ENCODE peak calls at places on chromosomes 2 and 18, in eight cellular contexts. One of them, this sample, is unnamed. For H3K9me3, the result is how much of the 10 kb centered on the place peaks cover.

GRCh38 chr2:60629263-60629662 is 75.8 kb upstream of the BCL11A start:
- DNase-seq in IMR-90: no peak
- DNase-seq in K562: no peak
- DNase-seq in neuronal stem cell: no peak
- DNase-seq in SK-N-MC: no peak
- DNase-seq in SK-N-SH: no peak
- DNase-seq in neural progenitor cell: no peak
- DNase-seq in GM23248: no peak
- DNase-seq in this sample: no peak

GRCh38 chr18:13608791-13609552 is 117.4 kb downstream of the FAM210A start:
- DNase-seq in GM23248: no peak
- DNase-seq in neural progenitor cell: no peak
- DNase-seq in SK-N-MC: no peak
- DNase-seq in SK-N-SH: no peak
- DNase-seq in K562: no peak
- DNase-seq in IMR-90: no peak
- DNase-seq in neuronal stem cell: no peak
- DNase-seq in this sample: no peak

GRCh38 chr2:235026137-235026536 is 74.3 kb downstream of the SH3BP4 start:
- DNase-seq in K562: no peak
- DNase-seq in IMR-90: peak
- DNase-seq in SK-N-SH: no peak
- DNase-seq in neuronal stem cell: no peak
- DNase-seq in SK-N-MC: no peak
- DNase-seq in GM23248: peak
- DNase-seq in neural progenitor cell: no peak
- DNase-seq in this sample: peak

GRCh38 chr2:84741182-84741822 is 139.6 kb downstream of the TRABD2A start:
- DNase-seq in SK-N-MC: no peak
- DNase-seq in neural progenitor cell: peak
- DNase-seq in SK-N-SH: peak
- DNase-seq in GM23248: peak
- DNase-seq in neuronal stem cell: no peak
- DNase-seq in IMR-90: peak
- DNase-seq in K562: peak
- DNase-seq in this sample: peak

GRCh38 chr18:6269933-6270332 is 144.8 kb downstream of the L3MBTL4 start:
- DNase-seq in IMR-90: no peak
- DNase-seq in neural progenitor cell: no peak
- DNase-seq in SK-N-SH: no peak
- DNase-seq in SK-N-MC: no peak
- DNase-seq in K562: no peak
- DNase-seq in GM23248: no peak
- DNase-seq in neuronal stem cell: no peak
- DNase-seq in this sample: no peak

GRCh38 chr2:102122115-102122514 is 20.4 kb upstream of the IL1R1 start:
- DNase-seq in K562: no peak
- DNase-seq in neuronal stem cell: no peak
- DNase-seq in GM23248: peak
- DNase-seq in IMR-90: peak
- DNase-seq in SK-N-SH: no peak
- DNase-seq in neural progenitor cell: no peak
- DNase-seq in SK-N-MC: no peak
- DNase-seq in this sample: no peak

GRCh38 chr2:60739156-60739555 is 16.9 kb upstream of the PAPOLG start:
- DNase-seq in SK-N-MC: no peak
- DNase-seq in neural progenitor cell: no peak
- DNase-seq in GM23248: no peak
- DNase-seq in neuronal stem cell: no peak
- DNase-seq in IMR-90: no peak
- DNase-seq in K562: no peak
- DNase-seq in SK-N-SH: no peak
- DNase-seq in this sample: peak

GRCh38 chr2:68925298-68925885 is 27.3 kb downstream of the GKN2 start:
- DNase-seq in K562: peak
- DNase-seq in GM23248: peak
- DNase-seq in SK-N-SH: peak
- DNase-seq in SK-N-MC: peak
- DNase-seq in neural progenitor cell: peak
- DNase-seq in neuronal stem cell: peak
- DNase-seq in IMR-90: peak
- DNase-seq in this sample: peak

GRCh38 chr2:200302940-200303727 is 3.4 kb upstream of the SPATS2L start:
- DNase-seq in IMR-90: peak
- DNase-seq in GM23248: peak
- DNase-seq in SK-N-SH: no peak
- DNase-seq in neural progenitor cell: no peak
- DNase-seq in SK-N-MC: no peak
- DNase-seq in neuronal stem cell: no peak
- DNase-seq in K562: no peak
- DNase-seq in this sample: no peak

GRCh38 chr2:27303093-27304025 is 4.9 kb downstream of the UCN start:
- DNase-seq in IMR-90: peak
- DNase-seq in SK-N-SH: peak
- DNase-seq in SK-N-MC: peak
- DNase-seq in K562: peak
- DNase-seq in GM23248: peak
- DNase-seq in neuronal stem cell: no peak
- DNase-seq in neural progenitor cell: peak
- DNase-seq in this sample: peak

GRCh38 chr2:143604172-143604571 is 475.0 kb downstream of the ARHGAP15 start:
- DNase-seq in neural progenitor cell: no peak
- DNase-seq in GM23248: no peak
- DNase-seq in neuronal stem cell: no peak
- DNase-seq in SK-N-MC: no peak
- DNase-seq in IMR-90: no peak
- DNase-seq in K562: no peak
- DNase-seq in SK-N-SH: no peak
- DNase-seq in this sample: no peak

GRCh38 chr2:137249463-137249862 is 484.1 kb downstream of the THSD7B start:
- DNase-seq in SK-N-SH: peak
- DNase-seq in K562: no peak
- DNase-seq in SK-N-MC: no peak
- DNase-seq in GM23248: no peak
- DNase-seq in neural progenitor cell: no peak
- DNase-seq in neuronal stem cell: no peak
- DNase-seq in IMR-90: no peak
- DNase-seq in this sample: no peak

GRCh38 chr2:197113221-197113831 is 186.8 kb upstream of the PGAP1 start:
- DNase-seq in SK-N-MC: no peak
- DNase-seq in neural progenitor cell: peak
- DNase-seq in SK-N-SH: peak
- DNase-seq in K562: peak
- DNase-seq in neuronal stem cell: no peak
- DNase-seq in GM23248: peak
- DNase-seq in IMR-90: peak
- DNase-seq in this sample: no peak

GRCh38 chr18:23331091-23331920 is 121.8 kb upstream of the RIOK3 start:
- DNase-seq in neuronal stem cell: no peak
- DNase-seq in SK-N-SH: no peak
- DNase-seq in neural progenitor cell: no peak
- DNase-seq in SK-N-MC: no peak
- DNase-seq in K562: no peak
- DNase-seq in IMR-90: no peak
- DNase-seq in GM23248: no peak
- DNase-seq in this sample: peak

GRCh38 chr2:170525566-170525900 is 189.6 kb upstream of the SP5 start:
- DNase-seq in K562: peak
- DNase-seq in GM23248: peak
- DNase-seq in SK-N-MC: no peak
- DNase-seq in IMR-90: peak
- DNase-seq in neural progenitor cell: no peak
- DNase-seq in neuronal stem cell: no peak
- DNase-seq in SK-N-SH: no peak
- DNase-seq in this sample: peak

GRCh38 chr2:205994344-205994743 is 91.6 kb downstream of the INO80D start:
- DNase-seq in neuronal stem cell: no peak
- DNase-seq in K562: no peak
- DNase-seq in GM23248: no peak
- DNase-seq in SK-N-MC: no peak
- DNase-seq in IMR-90: no peak
- DNase-seq in neural progenitor cell: no peak
- DNase-seq in SK-N-SH: no peak
- DNase-seq in this sample: no peak
- H3K9ac ChIP-seq in neuronal stem cell: no peak
- H3K9ac ChIP-seq in K562: no peak
- H3K9ac ChIP-seq in GM23248: no peak
- H3K9ac ChIP-seq in SK-N-MC: no peak
- H3K9ac ChIP-seq in IMR-90: no peak
- H3K9ac ChIP-seq in neural progenitor cell: no peak
- H3K9ac ChIP-seq in SK-N-SH: no peak
- H3K9ac ChIP-seq in this sample: no peak

GRCh38 chr2:179049546-179050311 is at the start of gene CCDC141:
- DNase-seq in neuronal stem cell: no peak
- DNase-seq in SK-N-SH: peak
- DNase-seq in IMR-90: no peak
- DNase-seq in neural progenitor cell: no peak
- DNase-seq in GM23248: no peak
- DNase-seq in K562: no peak
- DNase-seq in SK-N-MC: no peak
- DNase-seq in this sample: no peak
- H3K27ac ChIP-seq in neuronal stem cell: peak
- H3K27ac ChIP-seq in SK-N-SH: no peak
- H3K27ac ChIP-seq in IMR-90: no peak
- H3K27ac ChIP-seq in neural progenitor cell: no peak
- H3K27ac ChIP-seq in GM23248: no peak
- H3K27ac ChIP-seq in K562: no peak
- H3K27ac ChIP-seq in SK-N-MC: no peak
- H3K27ac ChIP-seq in this sample: no peak

GRCh38 chr18:79901665-79902064 is 49.8 kb downstream of the SLC66A2 start:
- DNase-seq in neural progenitor cell: no peak
- DNase-seq in SK-N-MC: no peak
- DNase-seq in GM23248: no peak
- DNase-seq in neuronal stem cell: no peak
- DNase-seq in K562: no peak
- DNase-seq in IMR-90: no peak
- DNase-seq in SK-N-SH: no peak
- DNase-seq in this sample: no peak

GRCh38 chr18:79900610-79901570 is 50.6 kb downstream of the SLC66A2 start:
- DNase-seq in neuronal stem cell: no peak
- DNase-seq in K562: no peak
- DNase-seq in SK-N-MC: no peak
- DNase-seq in SK-N-SH: peak
- DNase-seq in IMR-90: no peak
- DNase-seq in GM23248: no peak
- DNase-seq in neural progenitor cell: no peak
- DNase-seq in this sample: peak

GRCh38 chr18:79897940-79898625 is 53.4 kb downstream of the SLC66A2 start:
- DNase-seq in SK-N-MC: no peak
- DNase-seq in K562: no peak
- DNase-seq in SK-N-SH: no peak
- DNase-seq in neuronal stem cell: no peak
- DNase-seq in GM23248: no peak
- DNase-seq in IMR-90: no peak
- DNase-seq in neural progenitor cell: no peak
- DNase-seq in this sample: no peak

GRCh38 chr18:79898952-79899608 is 52.4 kb downstream of the SLC66A2 start:
- DNase-seq in neural progenitor cell: no peak
- DNase-seq in K562: no peak
- DNase-seq in neuronal stem cell: no peak
- DNase-seq in SK-N-SH: no peak
- DNase-seq in SK-N-MC: no peak
- DNase-seq in IMR-90: no peak
- DNase-seq in GM23248: no peak
- DNase-seq in this sample: no peak

DNA sequence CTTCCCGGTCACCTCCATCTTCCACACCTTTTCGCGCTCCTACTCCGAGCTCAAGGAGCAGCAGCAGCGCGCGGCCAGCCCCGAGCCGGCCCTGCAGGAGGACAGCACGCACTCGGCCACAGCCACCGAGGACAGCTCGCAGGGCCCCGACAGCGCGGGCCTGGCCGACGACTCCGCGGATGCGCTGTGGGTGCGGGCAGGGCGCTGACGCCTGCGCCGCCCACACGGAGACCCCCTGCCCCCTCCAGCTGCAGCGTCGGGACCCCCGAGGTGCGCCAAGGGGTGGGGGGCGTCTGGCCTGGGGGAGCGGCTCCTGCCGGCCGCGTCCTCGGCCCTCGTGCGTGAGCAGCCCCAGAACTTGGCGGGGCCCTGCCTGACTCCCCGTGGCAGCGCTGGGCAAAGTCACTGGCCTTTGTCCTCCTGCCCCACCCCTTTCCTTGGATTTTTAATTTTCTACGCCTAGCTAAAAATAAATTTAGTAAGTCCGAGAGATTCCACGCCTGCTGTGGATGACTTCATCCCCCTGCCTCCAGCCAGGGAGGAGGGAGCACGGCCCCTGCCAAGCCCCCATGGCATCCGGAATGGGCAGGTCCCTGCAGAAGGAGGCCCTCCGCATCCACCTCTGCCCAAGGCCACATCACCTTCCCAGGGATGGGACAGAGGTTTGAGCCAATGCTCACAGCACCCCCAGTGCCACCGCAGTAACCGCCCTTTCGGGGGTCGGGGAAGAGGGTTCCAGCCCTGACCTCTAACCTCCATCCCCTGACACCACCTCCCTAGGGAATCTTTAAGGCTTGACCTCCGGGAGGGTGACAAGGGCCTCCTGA is 51.6 kb downstream of the SLC66A2 start:
- DNase-seq in IMR-90: no peak
- DNase-seq in SK-N-MC: no peak
- DNase-seq in neuronal stem cell: no peak
- DNase-seq in K562: no peak
- DNase-seq in neural progenitor cell: no peak
- DNase-seq in SK-N-SH: no peak
- DNase-seq in GM23248: no peak
- DNase-seq in this sample: peak
- H3K9me3 ChIP-seq in IMR-90: under half
- H3K9me3 ChIP-seq in SK-N-MC: under half
- H3K9me3 ChIP-seq in neuronal stem cell: under half
- H3K9me3 ChIP-seq in K562: under half
- H3K9me3 ChIP-seq in neural progenitor cell: under half
- H3K9me3 ChIP-seq in SK-N-SH: under half
- H3K9me3 ChIP-seq in GM23248: under half
- H3K9me3 ChIP-seq in this sample: under half

DNA sequence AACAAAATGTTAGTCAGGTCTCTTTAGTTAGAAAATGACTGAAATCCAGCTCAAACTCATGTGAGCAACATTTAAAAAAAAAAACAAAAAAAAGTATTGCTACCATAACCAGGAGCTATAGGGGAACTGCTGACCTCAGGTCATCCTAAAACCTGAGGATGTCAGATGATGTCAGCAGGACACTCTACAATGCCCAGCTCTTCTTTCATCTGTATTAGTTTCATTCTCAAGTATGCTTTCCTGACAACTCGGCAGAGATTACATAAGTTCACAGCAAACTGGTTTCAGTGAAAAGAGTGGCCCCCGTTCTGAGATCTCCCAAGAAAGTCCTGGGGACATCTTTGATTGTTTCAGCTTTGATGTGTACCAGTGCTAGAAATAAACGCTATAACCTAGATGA is 4.2 kb upstream of the ESCO1 start:
- DNase-seq in neuronal stem cell: no peak
- DNase-seq in IMR-90: peak
- DNase-seq in SK-N-SH: no peak
- DNase-seq in K562: peak
- DNase-seq in SK-N-MC: no peak
- DNase-seq in neural progenitor cell: no peak
- DNase-seq in GM23248: peak
- DNase-seq in this sample: no peak
- H3K9ac ChIP-seq in neuronal stem cell: no peak
- H3K9ac ChIP-seq in IMR-90: peak
- H3K9ac ChIP-seq in SK-N-SH: no peak
- H3K9ac ChIP-seq in K562: no peak
- H3K9ac ChIP-seq in SK-N-MC: no peak
- H3K9ac ChIP-seq in neural progenitor cell: no peak
- H3K9ac ChIP-seq in GM23248: no peak
- H3K9ac ChIP-seq in this sample: no peak

This sample was measured in endodermal cell.